ENCODE peak calls at places on chromosome 10, in nine cellular contexts. U, Q, K, H, P, C, S, F and I are unnamed samples.

GRCh38 chr10:133277277-133277992 is 767 bp upstream of the ADAM8 start:
- DNase-seq in U (no peak), Q (no peak), K (no peak), H (no peak), P (no peak), C (no peak), S (no peak), F (no peak), I (no peak)

GRCh38 chr10:22427890-22428571 is 82.7 kb downstream of the SPAG6 start:
- DNase-seq in U (no peak), Q (no peak), K (peak), H (no peak), P (peak), C (no peak), S (no peak), F (peak), I (peak)

GRCh38 chr10:120963053-120963533 is 111.9 kb downstream of the WDR11 start:
- DNase-seq in U (no peak), Q (no peak), K (no peak), H (no peak), P (no peak), C (no peak), S (no peak), F (peak), I (no peak)

GRCh38 chr10:78336402-78336791 is 302.7 kb downstream of the RPS24 start:
- DNase-seq in U (no peak), Q (no peak), K (peak), H (no peak), P (no peak), C (no peak), S (no peak), F (peak), I (no peak)

GRCh38 chr10:130392031-130392430 is 255.8 kb downstream of the GLRX3 start:
- DNase-seq in U (no peak), Q (no peak), K (no peak), H (no peak), P (no peak), C (no peak), S (no peak), F (no peak), I (no peak)

GRCh38 chr10:78211476-78212110 is 177.9 kb downstream of the RPS24 start:
- DNase-seq in U (no peak), Q (no peak), K (peak), H (no peak), P (peak), C (peak), S (no peak), F (peak), I (peak)

GRCh38 chr10:124003070-124003419 is 90.4 kb downstream of the CHST15 start:
- DNase-seq in U (no peak), Q (no peak), K (no peak), H (no peak), P (no peak), C (no peak), S (no peak), F (no peak), I (no peak)

GRCh38 chr10:83806716-83807115 is 332.6 kb upstream of the GHITM start:
- DNase-seq in U (no peak), Q (no peak), K (no peak), H (no peak), P (no peak), C (no peak), S (no peak), F (no peak), I (no peak)

GRCh38 chr10:130958981-130959751 is 352.4 kb downstream of the TCERG1L start:
- DNase-seq in U (no peak), Q (no peak), K (no peak), H (no peak), P (no peak), C (no peak), S (no peak), F (no peak), I (no peak)

GRCh38 chr10:82150123-82150900 is 275.3 kb downstream of the NRG3 start:
- DNase-seq in U (no peak), Q (no peak), K (no peak), H (no peak), P (no peak), C (peak), S (no peak), F (peak), I (no peak)